ENCODE peak calls at places on chromosomes 13 and 19, in eight cellular contexts. R is NCI-H1105; O is T-cell; Y is AG04449; H is naive thymus-derived CD8-positive, alpha-beta T cell; V is tibial artery; P is CD8-positive, alpha-beta memory T cell; Z is left cardiac atrium. U is an unnamed sample.

GRCh38 chr13:99265823-99266426 is 7.7 kb upstream of the GPR18 start:
- DNase-seq in O (no peak), R (no peak), P (no peak), H (peak), Y (no peak), V (no peak), Z (no peak), U (no peak)

GRCh38 chr19:10111405-10111811 is at the start of gene P2RY11:
- DNase-seq in R (no peak), V (no peak), Z (no peak), P (peak), O (no peak), Y (no peak), H (no peak), U (peak)

GRCh38 chr19:44960906-44961734 is 5.9 kb downstream of the CLPTM1 start:
- DNase-seq in V (no peak), O (no peak), Y (no peak), P (no peak), H (no peak), R (no peak), Z (no peak), U (no peak)

GRCh38 chr13:29136341-29136740 is 316.2 kb downstream of the MTUS2 start:
- DNase-seq in H (no peak), P (no peak), Y (no peak), Z (no peak), R (no peak), V (no peak), O (no peak), U (no peak)

GRCh38 chr13:72542241-72542640 is 185.2 kb downstream of the MZT1 start:
- DNase-seq in V (no peak), O (no peak), Z (no peak), Y (no peak), P (no peak), H (no peak), R (no peak), U (no peak)

GRCh38 chr19:17829855-17830566 is 8.7 kb upstream of the INSL3 start:
- DNase-seq in Y (no peak), P (no peak), Z (peak), R (peak), H (no peak), O (no peak), V (no peak), U (no peak)

GRCh38 chr19:16118489-16119033 is 6.9 kb downstream of the RAB8A start:
- DNase-seq in Z (no peak), O (no peak), Y (no peak), R (no peak), V (no peak), H (no peak), P (no peak), U (no peak)

GRCh38 chr19:36115453-36116343 is at the start of gene TBCB:
- DNase-seq in R (peak), V (peak), Z (peak), O (no peak), Y (no peak), H (peak), P (peak), U (peak)

GRCh38 chr19:56109216-56109615 is 11.9 kb downstream of the ZNF787 start:
- DNase-seq in Y (no peak), P (no peak), O (no peak), Z (no peak), V (no peak), R (no peak), H (no peak), U (no peak)

GRCh38 chr13:32549788-32550187 is 11.2 kb upstream of the N4BP2L2 start:
- DNase-seq in H (no peak), R (no peak), P (no peak), O (no peak), Z (no peak), Y (no peak), V (no peak), U (no peak)

GRCh38 chr13:74258951-74259350 is 124.7 kb upstream of the KLF12 start:
- DNase-seq in V (no peak), R (no peak), O (no peak), Y (no peak), H (no peak), Z (no peak), P (no peak), U (no peak)

GRCh38 chr13:23902975-23903905 is 5.9 kb upstream of the C1QTNF9B start:
- DNase-seq in V (no peak), H (no peak), R (no peak), Z (no peak), P (no peak), O (no peak), Y (no peak), U (no peak)

GRCh38 chr13:43239441-43239840 is 216.1 kb downstream of the DNAJC15 start:
- DNase-seq in O (no peak), V (no peak), Y (no peak), H (no peak), Z (no peak), R (no peak), P (no peak), U (no peak)

GRCh38 chr13:99692854-99693253 is 191.6 kb downstream of the TM9SF2 start:
- DNase-seq in P (no peak), R (no peak), O (no peak), H (no peak), V (no peak), Z (no peak), Y (no peak), U (no peak)

GRCh38 chr13:106038752-106039151 is 496.7 kb downstream of the EFNB2 start:
- DNase-seq in O (no peak), P (no peak), Z (no peak), R (no peak), Y (peak), V (no peak), H (no peak), U (no peak)

GRCh38 chr13:73684286-73684685 is 449.9 kb downstream of the KLF12 start:
- DNase-seq in H (no peak), Z (no peak), R (no peak), P (no peak), Y (no peak), V (no peak), O (no peak), U (no peak)